ENCODE peak calls at places on chromosomes 2 and 18, in eight cellular contexts. One of them, this sample, is unnamed.

GRCh38 chr2:102126660-102127059 is 15.9 kb upstream of the IL1R1 start:
- DNase-seq in epithelial cell of proximal tubule: no peak
- DNase-seq in osteocyte: no peak
- DNase-seq in A549: no peak
- DNase-seq in osteoblast: no peak
- DNase-seq in heart left ventricle: no peak
- DNase-seq in bronchial epithelial cell: no peak
- DNase-seq in AG09319: no peak
- DNase-seq in this sample: no peak

GRCh38 chr18:22705328-22705727 is 227.8 kb upstream of the RBBP8 start:
- DNase-seq in osteocyte: no peak
- DNase-seq in A549: peak; percentile 56
- DNase-seq in heart left ventricle: no peak
- DNase-seq in epithelial cell of proximal tubule: no peak
- DNase-seq in osteoblast: peak; percentile 89
- DNase-seq in AG09319: no peak
- DNase-seq in bronchial epithelial cell: peak; percentile 91
- DNase-seq in this sample: no peak

GRCh38 chr2:175431054-175431780 is 249.7 kb upstream of the ATP5MC3 start:
- DNase-seq in bronchial epithelial cell: peak; percentile 10
- DNase-seq in osteocyte: no peak
- DNase-seq in A549: no peak
- DNase-seq in osteoblast: no peak
- DNase-seq in epithelial cell of proximal tubule: no peak
- DNase-seq in heart left ventricle: no peak
- DNase-seq in AG09319: no peak
- DNase-seq in this sample: no peak

GRCh38 chr2:107738268-107738667 is 88.4 kb upstream of the RGPD4 start:
- DNase-seq in osteoblast: no peak
- DNase-seq in osteocyte: no peak
- DNase-seq in epithelial cell of proximal tubule: peak; percentile 49
- DNase-seq in A549: no peak
- DNase-seq in AG09319: no peak
- DNase-seq in bronchial epithelial cell: no peak
- DNase-seq in heart left ventricle: no peak
- DNase-seq in this sample: no peak

GRCh38 chr2:204251118-204251757 is 294.0 kb upstream of the PARD3B start:
- DNase-seq in osteoblast: no peak
- DNase-seq in heart left ventricle: no peak
- DNase-seq in AG09319: no peak
- DNase-seq in A549: no peak
- DNase-seq in epithelial cell of proximal tubule: no peak
- DNase-seq in osteocyte: no peak
- DNase-seq in bronchial epithelial cell: no peak
- DNase-seq in this sample: no peak

GRCh38 chr2:158923641-158924040 is 44.8 kb upstream of the TANC1 start:
- DNase-seq in osteoblast: no peak
- DNase-seq in epithelial cell of proximal tubule: no peak
- DNase-seq in heart left ventricle: no peak
- DNase-seq in osteocyte: no peak
- DNase-seq in bronchial epithelial cell: no peak
- DNase-seq in AG09319: no peak
- DNase-seq in A549: no peak
- DNase-seq in this sample: no peak

GRCh38 chr18:27954226-27954625 is 222.7 kb downstream of the CDH2 start:
- DNase-seq in AG09319: peak; percentile 11
- DNase-seq in osteoblast: peak; percentile 41
- DNase-seq in epithelial cell of proximal tubule: no peak
- DNase-seq in heart left ventricle: no peak
- DNase-seq in A549: no peak
- DNase-seq in osteocyte: no peak
- DNase-seq in bronchial epithelial cell: peak; percentile 29
- DNase-seq in this sample: no peak

GRCh38 chr2:238278626-238279323 is 9.6 kb downstream of the PER2 start:
- DNase-seq in A549: no peak
- DNase-seq in AG09319: no peak
- DNase-seq in osteoblast: peak; percentile 79
- DNase-seq in bronchial epithelial cell: no peak
- DNase-seq in heart left ventricle: no peak
- DNase-seq in epithelial cell of proximal tubule: no peak
- DNase-seq in osteocyte: no peak
- DNase-seq in this sample: no peak

GRCh38 chr18:9901377-9901776 is 12.4 kb upstream of the VAPA start:
- DNase-seq in bronchial epithelial cell: no peak
- DNase-seq in osteoblast: no peak
- DNase-seq in heart left ventricle: no peak
- DNase-seq in A549: no peak
- DNase-seq in osteocyte: no peak
- DNase-seq in AG09319: no peak
- DNase-seq in epithelial cell of proximal tubule: no peak
- DNase-seq in this sample: no peak

GRCh38 chr2:177403822-177404221 is 11.2 kb downstream of the AGPS start:
- DNase-seq in osteoblast: no peak
- DNase-seq in AG09319: no peak
- DNase-seq in osteocyte: no peak
- DNase-seq in heart left ventricle: no peak
- DNase-seq in epithelial cell of proximal tubule: no peak
- DNase-seq in A549: no peak
- DNase-seq in bronchial epithelial cell: peak; percentile 38
- DNase-seq in this sample: no peak

GRCh38 chr2:62347563-62348270 is 151.8 kb downstream of the B3GNT2 start:
- DNase-seq in heart left ventricle: no peak
- DNase-seq in bronchial epithelial cell: no peak
- DNase-seq in AG09319: no peak
- DNase-seq in A549: no peak
- DNase-seq in epithelial cell of proximal tubule: no peak
- DNase-seq in osteocyte: no peak
- DNase-seq in osteoblast: no peak
- DNase-seq in this sample: no peak

GRCh38 chr18:6004119-6004518 is 108.8 kb upstream of the TMEM200C start:
- DNase-seq in AG09319: no peak
- DNase-seq in osteoblast: no peak
- DNase-seq in epithelial cell of proximal tubule: no peak
- DNase-seq in heart left ventricle: no peak
- DNase-seq in osteocyte: no peak
- DNase-seq in bronchial epithelial cell: no peak
- DNase-seq in A549: no peak
- DNase-seq in this sample: no peak

GRCh38 chr2:40213071-40213470 is 238.8 kb downstream of the SLC8A1 start:
- DNase-seq in A549: peak; percentile 11
- DNase-seq in osteocyte: no peak
- DNase-seq in osteoblast: peak; percentile 51
- DNase-seq in epithelial cell of proximal tubule: no peak
- DNase-seq in heart left ventricle: no peak
- DNase-seq in AG09319: no peak
- DNase-seq in bronchial epithelial cell: no peak
- DNase-seq in this sample: no peak

GRCh38 chr2:60832621-60833020 is 48.8 kb upstream of the REL start:
- DNase-seq in AG09319: no peak
- DNase-seq in bronchial epithelial cell: no peak
- DNase-seq in A549: no peak
- DNase-seq in heart left ventricle: no peak
- DNase-seq in osteoblast: no peak
- DNase-seq in osteocyte: no peak
- DNase-seq in epithelial cell of proximal tubule: no peak
- DNase-seq in this sample: no peak

GRCh38 chr2:181683518-181684453 is 3.5 kb upstream of the NEUROD1 start:
- DNase-seq in osteocyte: no peak
- DNase-seq in heart left ventricle: no peak
- DNase-seq in osteoblast: peak; percentile 68
- DNase-seq in AG09319: no peak
- DNase-seq in bronchial epithelial cell: no peak
- DNase-seq in A549: no peak
- DNase-seq in epithelial cell of proximal tubule: no peak
- DNase-seq in this sample: peak; percentile 39

DNA sequence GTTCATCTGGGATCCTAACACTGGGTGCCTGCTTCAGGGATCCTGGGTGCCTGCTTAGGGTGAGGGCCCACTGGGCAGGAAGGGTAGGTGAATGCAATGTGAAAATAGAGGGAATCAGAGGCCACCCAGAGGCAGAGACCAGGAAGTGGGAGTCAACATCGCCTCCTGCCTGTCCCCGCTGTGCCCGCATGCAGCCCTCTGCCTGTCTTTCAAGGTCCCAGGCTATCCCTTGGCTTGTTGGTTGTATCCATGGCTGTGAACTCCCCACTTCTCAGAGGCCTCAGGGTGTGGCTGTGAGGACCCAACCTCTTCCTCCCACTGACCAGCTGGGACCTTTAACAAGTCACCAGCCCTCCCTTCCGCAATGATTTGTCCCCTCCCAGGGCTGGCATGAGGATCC is 26.5 kb downstream of the PSD4 start:
- DNase-seq in osteoblast: no peak
- DNase-seq in bronchial epithelial cell: no peak
- DNase-seq in epithelial cell of proximal tubule: no peak
- DNase-seq in heart left ventricle: no peak
- DNase-seq in osteocyte: no peak
- DNase-seq in AG09319: no peak
- DNase-seq in A549: peak; percentile 53
- DNase-seq in this sample: no peak
- TF ChIP-seq CTCF in osteoblast: peak; percentile 12
- TF ChIP-seq CTCF in bronchial epithelial cell: peak; percentile 26
- TF ChIP-seq CTCF in epithelial cell of proximal tubule: peak; percentile 34
- TF ChIP-seq CTCF in heart left ventricle: no peak
- TF ChIP-seq CTCF in osteocyte: peak; percentile 10
- TF ChIP-seq CTCF in AG09319: no peak
- TF ChIP-seq CTCF in A549: peak; percentile 8
- TF ChIP-seq CTCF in this sample: no peak

GRCh38 chr2:58047373-58047674 is 718 bp downstream of the VRK2 start:
- DNase-seq in A549: no peak
- DNase-seq in epithelial cell of proximal tubule: no peak
- DNase-seq in heart left ventricle: no peak
- DNase-seq in osteoblast: no peak
- DNase-seq in bronchial epithelial cell: no peak
- DNase-seq in osteocyte: no peak
- DNase-seq in AG09319: no peak
- DNase-seq in this sample: no peak

GRCh38 chr2:58045580-58046334 is 849 bp upstream of the VRK2 start:
- DNase-seq in bronchial epithelial cell: no peak
- DNase-seq in heart left ventricle: no peak
- DNase-seq in epithelial cell of proximal tubule: no peak
- DNase-seq in osteocyte: no peak
- DNase-seq in A549: no peak
- DNase-seq in osteoblast: no peak
- DNase-seq in AG09319: no peak
- DNase-seq in this sample: no peak

GRCh38 chr2:58047969-58048368 is 1.4 kb downstream of the VRK2 start:
- DNase-seq in A549: no peak
- DNase-seq in AG09319: no peak
- DNase-seq in epithelial cell of proximal tubule: no peak
- DNase-seq in bronchial epithelial cell: no peak
- DNase-seq in osteocyte: no peak
- DNase-seq in osteoblast: no peak
- DNase-seq in heart left ventricle: no peak
- DNase-seq in this sample: no peak

GRCh38 chr2:58046335-58046584 is 346 bp upstream of the VRK2 start:
- DNase-seq in osteocyte: no peak
- DNase-seq in bronchial epithelial cell: no peak
- DNase-seq in epithelial cell of proximal tubule: peak; percentile 38
- DNase-seq in heart left ventricle: no peak
- DNase-seq in A549: no peak
- DNase-seq in osteoblast: no peak
- DNase-seq in AG09319: no peak
- DNase-seq in this sample: no peak

GRCh38 chr2:58046585-58047372 is at the start of gene VRK2:
- DNase-seq in osteoblast: peak; percentile 94
- DNase-seq in heart left ventricle: peak; percentile 86
- DNase-seq in bronchial epithelial cell: peak; percentile 90
- DNase-seq in osteocyte: peak; percentile 94
- DNase-seq in epithelial cell of proximal tubule: peak; percentile 52
- DNase-seq in AG09319: peak; percentile 79
- DNase-seq in A549: peak; percentile 98
- DNase-seq in this sample: peak; percentile 90
- TF ChIP-seq CTCF in osteoblast: no peak
- TF ChIP-seq CTCF in heart left ventricle: peak; percentile 42
- TF ChIP-seq CTCF in bronchial epithelial cell: peak; percentile 7
- TF ChIP-seq CTCF in osteocyte: peak; percentile 25
- TF ChIP-seq CTCF in epithelial cell of proximal tubule: no peak
- TF ChIP-seq CTCF in AG09319: no peak
- TF ChIP-seq CTCF in A549: no peak
- TF ChIP-seq CTCF in this sample: no peak

GRCh38 chr2:73956211-73956865 is 28.4 kb upstream of the TET3 start:
- DNase-seq in AG09319: no peak
- DNase-seq in osteocyte: no peak
- DNase-seq in osteoblast: peak; percentile 23
- DNase-seq in A549: peak; percentile 16
- DNase-seq in epithelial cell of proximal tubule: no peak
- DNase-seq in heart left ventricle: no peak
- DNase-seq in bronchial epithelial cell: no peak
- DNase-seq in this sample: no peak
- TF ChIP-seq CTCF in AG09319: no peak
- TF ChIP-seq CTCF in osteocyte: no peak
- TF ChIP-seq CTCF in osteoblast: no peak
- TF ChIP-seq CTCF in A549: no peak
- TF ChIP-seq CTCF in epithelial cell of proximal tubule: peak; percentile 25
- TF ChIP-seq CTCF in heart left ventricle: no peak
- TF ChIP-seq CTCF in bronchial epithelial cell: no peak
- TF ChIP-seq CTCF in this sample: no peak

GRCh38 chr2:28566441-28567075 is 70.7 kb downstream of the PLB1 start:
- DNase-seq in osteocyte: peak; percentile 97
- DNase-seq in A549: peak; percentile 87
- DNase-seq in osteoblast: peak; percentile 95
- DNase-seq in epithelial cell of proximal tubule: no peak
- DNase-seq in heart left ventricle: peak; percentile 86
- DNase-seq in bronchial epithelial cell: peak; percentile 50
- DNase-seq in AG09319: peak; percentile 51
- DNase-seq in this sample: peak; percentile 96

GRCh38 chr2:28568533-28568932 is 72.7 kb downstream of the PLB1 start:
- DNase-seq in osteocyte: no peak
- DNase-seq in epithelial cell of proximal tubule: no peak
- DNase-seq in osteoblast: no peak
- DNase-seq in AG09319: no peak
- DNase-seq in bronchial epithelial cell: peak; percentile 87
- DNase-seq in heart left ventricle: no peak
- DNase-seq in A549: no peak
- DNase-seq in this sample: no peak

GRCh38 chr2:28565033-28565432 is 69.2 kb downstream of the PLB1 start:
- DNase-seq in osteocyte: no peak
- DNase-seq in osteoblast: no peak
- DNase-seq in AG09319: no peak
- DNase-seq in heart left ventricle: no peak
- DNase-seq in bronchial epithelial cell: no peak
- DNase-seq in epithelial cell of proximal tubule: no peak
- DNase-seq in A549: no peak
- DNase-seq in this sample: no peak

GRCh38 chr2:28565720-28566295 is 69.9 kb downstream of the PLB1 start:
- DNase-seq in heart left ventricle: no peak
- DNase-seq in epithelial cell of proximal tubule: no peak
- DNase-seq in osteocyte: no peak
- DNase-seq in bronchial epithelial cell: peak; percentile 96
- DNase-seq in osteoblast: no peak
- DNase-seq in A549: no peak
- DNase-seq in AG09319: no peak
- DNase-seq in this sample: no peak

DNA sequence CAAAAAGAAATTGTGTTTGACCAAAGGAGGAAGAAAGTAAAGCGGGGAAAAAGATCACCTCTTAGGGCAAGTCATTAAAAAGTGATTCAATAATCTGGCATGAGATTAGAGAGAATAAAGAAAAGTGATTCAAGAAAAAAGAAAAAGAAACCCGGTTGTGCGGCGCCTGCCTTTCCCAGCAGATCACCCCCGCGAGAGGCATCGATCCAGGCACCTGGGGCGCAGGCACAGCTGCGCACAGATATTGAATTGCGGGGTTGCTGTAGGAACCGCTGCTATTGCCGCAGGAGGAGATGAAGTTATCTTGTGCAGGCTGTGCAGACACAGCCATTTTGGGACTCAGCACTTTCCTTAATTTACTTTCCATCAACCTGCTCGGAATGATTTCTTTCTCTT is 71.2 kb downstream of the PLB1 start:
- DNase-seq in epithelial cell of proximal tubule: no peak
- DNase-seq in heart left ventricle: no peak
- DNase-seq in osteocyte: no peak
- DNase-seq in AG09319: no peak
- DNase-seq in A549: peak; percentile 17
- DNase-seq in bronchial epithelial cell: no peak
- DNase-seq in osteoblast: no peak
- DNase-seq in this sample: peak; percentile 43
- TF ChIP-seq CTCF in epithelial cell of proximal tubule: no peak
- TF ChIP-seq CTCF in heart left ventricle: no peak
- TF ChIP-seq CTCF in osteocyte: no peak
- TF ChIP-seq CTCF in AG09319: no peak
- TF ChIP-seq CTCF in A549: peak; percentile 16
- TF ChIP-seq CTCF in bronchial epithelial cell: no peak
- TF ChIP-seq CTCF in osteoblast: no peak
- TF ChIP-seq CTCF in this sample: no peak

This sample was measured in GM10248.